ENCODE peak calls at places on chromosomes 6 and 20, in five cellular contexts. T is Caco-2; S is left lung; J is left ventricle myocardium inferior; P is CD4-positive, alpha-beta memory T cell. B is an unnamed sample. For H3K36me3, the result is how much of the 10 kb centered on the place peaks cover.

GRCh38 chr20:24892522-24892921 is 56.5 kb upstream of the CST7 start:
- DNase-seq in T (no peak), S (no peak), J (no peak), P (no peak), B (no peak)

GRCh38 chr6:27871919-27872633 is 40.1 kb downstream of the OR2B2 start:
- DNase-seq in T (no peak), S (peak), J (peak), P (peak), B (no peak)

GRCh38 chr20:1761116-1761515 is 103.5 kb upstream of the SIRPG start:
- DNase-seq in T (no peak), S (no peak), J (no peak), P (no peak), B (no peak)

GRCh38 chr6:854405-855073 is 161.6 kb upstream of the EXOC2 start:
- DNase-seq in T (no peak), S (no peak), J (no peak), P (no peak), B (no peak)

GRCh38 chr6:110543106-110543505 is 66.7 kb upstream of the SLC22A16 start:
- DNase-seq in T (no peak), S (no peak), J (no peak), P (no peak), B (no peak)

GRCh38 chr20:11766961-11767360 is 150.7 kb upstream of the BTBD3 start:
- DNase-seq in T (no peak), S (no peak), J (no peak), P (no peak), B (no peak)

GRCh38 chr20:49985157-49985556 is 2.4 kb downstream of the SNAI1 start:
- DNase-seq in T (no peak), S (no peak), J (no peak), P (no peak), B (no peak)

GRCh38 chr6:90722648-90723047 is 135.8 kb upstream of the MAP3K7 start:
- DNase-seq in T (no peak), S (no peak), J (no peak), P (no peak), B (no peak)

GRCh38 chr6:156618600-156619205 is 158.5 kb upstream of the ARID1B start:
- DNase-seq in T (no peak), S (peak), J (no peak), P (no peak), B (peak)

GRCh38 chr6:20575125-20575524 is 40.9 kb downstream of the CDKAL1 start:
- DNase-seq in T (peak), S (no peak), J (no peak), P (no peak), B (no peak)

GRCh38 chr6:6131492-6132109 is 124.9 kb upstream of the NRN1 start:
- DNase-seq in T (peak), S (no peak), J (no peak), P (peak), B (peak)

GRCh38 chr6:117502580-117502979 is 20.1 kb downstream of the DCBLD1 start:
- DNase-seq in T (no peak), S (no peak), J (no peak), P (no peak), B (no peak)

DNA sequence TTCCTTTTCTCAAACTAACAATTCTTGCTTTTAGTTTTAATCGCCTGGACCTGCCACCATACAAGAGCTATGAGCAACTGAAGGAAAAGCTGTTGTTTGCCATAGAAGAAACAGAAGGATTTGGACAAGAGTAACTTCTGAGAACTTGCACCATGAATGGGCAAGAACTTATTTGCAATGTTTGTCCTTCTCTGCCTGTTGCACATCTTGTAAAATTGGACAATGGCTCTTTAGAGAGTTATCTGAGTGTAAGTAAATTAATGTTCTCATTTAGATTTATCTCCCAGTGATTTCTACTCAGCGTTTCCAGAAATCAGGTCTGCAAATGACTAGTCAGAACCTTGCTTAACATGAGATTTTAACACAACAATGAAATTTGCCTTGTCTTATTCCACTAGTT is 8.6 kb upstream of the DYNLRB1 start:
- DNase-seq in T (no peak), S (no peak), J (no peak), P (no peak), B (no peak)
- H3K36me3 ChIP-seq in T (under half), S (under half), J (half or more), P (under half), B (under half)

GRCh38 chr20:4546786-4547185 is 174.9 kb upstream of the PRND start:
- DNase-seq in T (no peak), S (no peak), J (no peak), P (no peak), B (no peak)

GRCh38 chr20:4552075-4552474 is 169.6 kb upstream of the PRND start:
- DNase-seq in T (no peak), S (no peak), J (no peak), P (no peak), B (no peak)

GRCh38 chr20:4548552-4548951 is 173.2 kb upstream of the PRND start:
- DNase-seq in T (no peak), S (no peak), J (no peak), P (no peak), B (no peak)

GRCh38 chr20:4550740-4551139 is 171.0 kb upstream of the PRND start:
- DNase-seq in T (no peak), S (no peak), J (no peak), P (no peak), B (no peak)

GRCh38 chr20:4549711-4550259 is 171.9 kb upstream of the PRND start:
- DNase-seq in T (no peak), S (no peak), J (no peak), P (no peak), B (no peak)
- H3K36me3 ChIP-seq in T (under half), S (under half), J (under half), P (under half), B (under half)

DNA sequence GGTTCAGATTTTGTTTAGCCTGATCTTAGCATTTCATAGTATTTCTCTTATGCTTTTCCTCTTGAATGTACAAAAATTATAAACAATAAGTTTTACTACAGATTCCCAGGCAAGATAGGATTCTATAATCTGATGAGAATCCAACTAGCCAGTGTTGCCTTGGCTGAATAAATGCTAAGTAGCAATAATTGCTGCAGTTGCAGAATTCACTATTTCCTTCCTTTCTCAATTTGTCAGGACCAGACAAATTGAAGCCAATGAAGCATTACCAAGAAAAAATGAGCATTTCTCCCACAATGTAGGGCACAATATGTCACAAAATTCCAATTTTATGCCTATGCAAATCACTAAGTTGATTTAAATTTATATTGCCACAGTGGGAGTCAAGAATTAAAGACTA is 260.2 kb downstream of the KIF16B start:
- DNase-seq in T (no peak), S (no peak), J (no peak), P (no peak), B (no peak)
- H3K36me3 ChIP-seq in T (under half), S (under half), J (under half), P (under half), B (under half)

DNA sequence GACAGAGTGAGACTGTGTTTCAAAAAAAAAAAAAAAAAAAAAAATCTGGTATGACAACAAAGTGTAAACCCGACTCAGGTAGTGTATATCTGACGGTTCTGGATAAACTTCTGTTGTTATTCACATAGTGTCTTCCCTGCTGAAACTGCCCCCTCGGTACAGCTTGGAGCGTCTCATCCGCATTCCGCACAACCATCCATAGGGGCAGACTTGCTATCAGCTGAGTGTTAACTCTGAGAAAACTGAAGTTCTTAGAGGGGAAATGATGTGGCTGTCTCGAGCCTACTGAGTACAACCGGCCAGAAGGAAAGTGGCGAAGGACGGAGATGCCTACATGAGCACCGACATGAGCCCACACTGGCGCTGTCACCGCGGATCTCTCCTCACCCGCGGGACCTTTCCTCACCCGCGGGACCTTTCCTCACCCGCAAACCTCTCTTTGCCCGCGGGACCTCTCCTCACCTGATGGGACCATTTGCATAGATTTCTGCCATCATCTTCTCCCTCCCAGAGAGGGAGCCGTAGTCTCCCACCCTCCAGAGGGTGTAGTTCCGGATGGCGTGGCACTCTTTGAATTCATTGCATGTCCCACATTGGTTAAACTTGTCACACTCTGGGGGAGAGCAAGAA is 9.8 kb downstream of the CTSZ start:
- DNase-seq in T (no peak), S (no peak), J (no peak), P (no peak), B (no peak)
- H3K36me3 ChIP-seq in T (under half), S (under half), J (half or more), P (under half), B (under half)

DNA sequence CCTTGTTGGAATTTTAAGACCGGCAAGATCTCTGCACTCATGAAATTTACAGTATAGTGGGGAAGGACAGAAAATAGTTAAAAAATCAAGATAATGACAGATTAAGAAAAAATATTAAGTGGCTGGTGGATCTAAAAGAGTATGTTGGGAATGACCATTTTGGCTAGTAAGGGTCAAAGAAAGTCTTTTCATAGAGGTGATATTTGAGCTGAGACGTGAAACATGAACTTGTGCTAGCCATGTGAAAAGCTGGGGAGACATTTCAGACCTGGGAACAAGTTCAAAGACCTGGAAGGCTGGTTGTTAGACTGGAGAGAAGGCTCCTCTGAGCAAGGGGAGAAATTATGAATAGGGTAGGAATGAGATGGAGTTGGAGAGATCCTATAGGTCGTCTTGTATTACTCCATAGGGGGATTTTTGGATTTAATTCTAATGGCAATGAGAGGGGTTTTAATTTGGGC is 4.7 kb downstream of the BICRAL start:
- DNase-seq in T (no peak), S (no peak), J (no peak), P (no peak), B (no peak)
- H3K36me3 ChIP-seq in T (under half), S (under half), J (under half), P (under half), B (under half)

DNA sequence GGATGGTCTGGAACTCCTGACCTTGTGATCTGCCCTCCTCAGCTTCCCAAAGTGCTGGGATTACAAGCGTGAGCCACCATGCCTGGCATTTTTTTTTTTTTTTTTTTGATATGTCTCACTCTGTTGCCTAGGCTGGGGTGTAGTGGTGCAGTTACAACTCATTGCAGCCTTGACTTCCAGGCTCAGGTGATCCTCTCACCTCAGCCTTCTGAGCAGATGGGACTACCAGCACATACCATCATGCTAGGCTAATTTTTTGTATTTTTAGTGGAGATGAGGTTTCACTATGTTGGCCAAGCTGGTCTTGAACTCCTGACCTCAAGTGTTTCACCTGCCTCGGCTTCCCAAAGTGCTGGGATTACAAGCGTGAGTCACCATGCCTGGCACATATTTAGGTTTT is 34.3 kb downstream of the PHF20 start:
- DNase-seq in T (no peak), S (no peak), J (no peak), P (no peak), B (no peak)
- H3K36me3 ChIP-seq in T (under half), S (under half), J (under half), P (under half), B (under half)